ENCODE peak calls at places on chromosomes 3 and 15, in seven cellular contexts. S, K, G, Q, O, J and X are unnamed samples.

GRCh38 chr3:195213639-195214315 is 57.2 kb downstream of the XXYLT1 start:
- DNase-seq in O (no peak), S (no peak), K (no peak), J (no peak), G (peak), Q (no peak), X (peak)

GRCh38 chr15:40957581-40958051 is 4.3 kb downstream of the CHAC1 start:
- DNase-seq in J (no peak), S (no peak), G (no peak), O (no peak), K (peak), Q (no peak), X (peak)

GRCh38 chr15:33720952-33721351 is 247.3 kb upstream of the CHRM5 start:
- DNase-seq in Q (no peak), S (no peak), O (no peak), K (no peak), J (no peak), G (no peak), X (no peak)

GRCh38 chr15:76190767-76191538 is 120.3 kb downstream of the ETFA start:
- DNase-seq in K (peak), G (peak), J (peak), Q (peak), S (peak), O (peak), X (peak)

GRCh38 chr15:89984001-89984400 is 17.1 kb upstream of the ZNF710 start:
- DNase-seq in S (no peak), Q (no peak), K (no peak), O (no peak), G (no peak), J (no peak), X (no peak)

GRCh38 chr3:136193273-136194043 is 2.7 kb downstream of the MSL2 start:
- DNase-seq in S (peak), O (no peak), J (no peak), K (no peak), G (no peak), Q (no peak), X (no peak)

GRCh38 chr3:17605032-17605431 is 137.4 kb downstream of the TBC1D5 start:
- DNase-seq in K (no peak), J (no peak), Q (no peak), O (no peak), G (no peak), S (no peak), X (no peak)

GRCh38 chr15:100429116-100429728 is 87.4 kb upstream of the ADAMTS17 start:
- DNase-seq in Q (no peak), J (no peak), G (no peak), S (no peak), K (no peak), O (no peak), X (no peak)

GRCh38 chr3:161630791-161631190 is 134.2 kb downstream of the OTOL1 start:
- DNase-seq in S (no peak), O (no peak), J (no peak), G (no peak), K (no peak), Q (no peak), X (no peak)

GRCh38 chr3:37324752-37325407 is 150.5 kb upstream of the LRRFIP2 start:
- DNase-seq in Q (no peak), K (no peak), S (no peak), J (no peak), G (no peak), O (no peak), X (no peak)

GRCh38 chr3:50156991-50157493 is 1.9 kb downstream of the SEMA3F start:
- DNase-seq in S (no peak), G (no peak), O (no peak), J (no peak), K (peak), Q (peak), X (no peak)

GRCh38 chr3:49779378-49780079 is 6.8 kb downstream of the IP6K1 start:
- DNase-seq in J (peak), Q (no peak), O (no peak), G (no peak), K (no peak), S (no peak), X (peak)

GRCh38 chr3:180875071-180875698 is 37.3 kb upstream of the FXR1 start:
- DNase-seq in O (no peak), K (no peak), Q (no peak), S (no peak), G (no peak), J (no peak), X (no peak)

GRCh38 chr15:87877114-87877810 is 379.3 kb downstream of the NTRK3 start:
- DNase-seq in S (no peak), O (no peak), J (no peak), Q (peak), G (peak), K (no peak), X (no peak)

GRCh38 chr3:26931891-26932290 is 309.3 kb downstream of the LRRC3B start:
- DNase-seq in J (no peak), O (no peak), Q (no peak), G (no peak), K (no peak), S (no peak), X (no peak)

GRCh38 chr3:10998542-10998941 is 6.0 kb downstream of the SLC6A1 start:
- DNase-seq in O (no peak), Q (no peak), G (no peak), J (no peak), S (peak), K (no peak), X (no peak)

GRCh38 chr3:8499181-8499611 is 2.4 kb upstream of the LMCD1 start:
- DNase-seq in S (no peak), J (no peak), O (peak), K (no peak), Q (no peak), G (no peak), X (no peak)

GRCh38 chr3:38136272-38136806 is 588 bp downstream of the ACAA1 start:
- DNase-seq in G (no peak), S (peak), J (peak), K (peak), Q (peak), O (no peak), X (no peak)

GRCh38 chr3:146814601-146815315 is 209.6 kb upstream of the PLSCR5 start:
- DNase-seq in O (no peak), S (no peak), Q (no peak), J (no peak), G (no peak), K (no peak), X (no peak)

GRCh38 chr15:20340931-20341661 is 200.5 kb downstream of the GOLGA6L6 start:
- DNase-seq in J (peak), O (no peak), K (peak), Q (no peak), S (peak), G (peak), X (peak)

GRCh38 chr3:148714521-148714920 is 16.8 kb downstream of the AGTR1 start:
- DNase-seq in S (no peak), G (no peak), Q (no peak), O (no peak), K (no peak), J (no peak), X (no peak)

GRCh38 chr3:48411041-48411588 is 18.8 kb downstream of the PLXNB1 start:
- DNase-seq in S (no peak), J (peak), G (no peak), Q (no peak), K (no peak), O (no peak), X (peak)

GRCh38 chr3:137121704-137122314 is 164.0 kb downstream of the IL20RB start:
- DNase-seq in S (no peak), K (peak), J (no peak), Q (peak), G (no peak), O (no peak), X (no peak)

GRCh38 chr15:56723787-56724186 is 9.5 kb downstream of the ZNF280D start:
- DNase-seq in Q (no peak), G (no peak), S (no peak), O (no peak), J (no peak), K (no peak), X (no peak)
- TF ChIP-seq POLR2AphosphoS5 in Q (no peak), G (no peak), S (no peak), O (no peak), J (no peak), K (no peak), X (no peak)

GRCh38 chr15:93286456-93286855 is 197.4 kb upstream of the RGMA start:
- DNase-seq in J (peak), G (no peak), O (no peak), S (no peak), K (no peak), Q (no peak), X (no peak)

GRCh38 chr15:93288718-93289117 is 199.7 kb upstream of the RGMA start:
- DNase-seq in K (no peak), S (no peak), G (no peak), O (no peak), J (peak), Q (no peak), X (no peak)

GRCh38 chr15:93291380-93291779 is 202.4 kb upstream of the RGMA start:
- DNase-seq in G (no peak), O (no peak), K (no peak), S (no peak), J (no peak), Q (no peak), X (no peak)

DNA sequence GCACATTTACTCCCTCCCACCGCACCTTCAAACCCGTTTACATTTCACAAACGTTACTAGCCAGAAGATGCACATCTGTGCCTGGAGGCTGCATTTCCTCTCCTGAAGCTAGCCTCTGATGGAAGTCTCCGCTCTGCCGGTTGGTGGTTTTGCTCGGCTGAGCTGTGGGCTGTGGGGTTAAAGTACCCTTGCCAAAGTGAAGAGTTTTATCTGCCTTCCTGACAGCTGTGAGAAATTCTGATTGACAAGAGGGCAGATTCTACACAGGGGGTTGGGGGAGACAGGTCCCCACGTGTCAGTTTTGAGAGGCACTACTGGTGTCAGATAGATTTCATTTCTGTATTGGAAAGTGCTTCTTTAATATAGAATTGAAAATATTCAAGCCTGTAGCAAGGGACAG is 200.9 kb upstream of the RGMA start:
- DNase-seq in K (no peak), O (no peak), S (no peak), Q (no peak), G (no peak), J (no peak), X (peak)
- TF ChIP-seq EP300 in K (no peak), O (no peak), S (no peak), Q (no peak), G (no peak), J (no peak), X (no peak)

DNA sequence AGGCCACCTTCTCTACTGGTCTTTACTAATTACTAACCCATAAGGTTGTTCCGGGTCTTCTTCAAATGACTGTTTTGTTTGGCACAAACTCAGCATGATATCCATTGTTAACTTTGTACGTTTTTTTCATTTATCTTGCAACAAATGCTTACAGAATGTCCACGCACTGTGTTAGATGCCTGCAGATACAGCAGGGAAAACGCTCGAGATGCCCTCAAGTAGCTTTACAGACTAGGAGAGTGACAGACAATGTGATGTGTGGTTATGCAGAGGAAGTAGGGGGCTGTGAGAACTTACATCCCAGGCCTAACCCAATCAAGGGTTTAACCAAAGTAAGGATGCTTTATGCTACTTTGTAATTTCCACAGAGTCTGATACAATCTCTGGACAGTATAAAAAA is 949 bp upstream of the RFC4 start:
- DNase-seq in G (no peak), O (no peak), S (no peak), Q (peak), K (no peak), J (no peak), X (no peak)
- H3K4me3 ChIP-seq in G (peak), O (peak), S (peak), Q (peak), K (peak), J (peak), X (no peak)

GRCh38 chr15:72473670-72474465 is at the start of gene ARIH1:
- DNase-seq in Q (peak), S (peak), K (peak), G (peak), O (peak), J (peak), X (peak)
- TF ChIP-seq POLR2AphosphoS5 in Q (peak), S (peak), K (peak), G (peak), O (peak), J (peak), X (peak)

GRCh38 chr15:44968475-44968874 is 12.0 kb downstream of the TERB2 start:
- DNase-seq in G (no peak), S (no peak), O (no peak), J (no peak), K (no peak), Q (no peak), X (no peak)

DNA sequence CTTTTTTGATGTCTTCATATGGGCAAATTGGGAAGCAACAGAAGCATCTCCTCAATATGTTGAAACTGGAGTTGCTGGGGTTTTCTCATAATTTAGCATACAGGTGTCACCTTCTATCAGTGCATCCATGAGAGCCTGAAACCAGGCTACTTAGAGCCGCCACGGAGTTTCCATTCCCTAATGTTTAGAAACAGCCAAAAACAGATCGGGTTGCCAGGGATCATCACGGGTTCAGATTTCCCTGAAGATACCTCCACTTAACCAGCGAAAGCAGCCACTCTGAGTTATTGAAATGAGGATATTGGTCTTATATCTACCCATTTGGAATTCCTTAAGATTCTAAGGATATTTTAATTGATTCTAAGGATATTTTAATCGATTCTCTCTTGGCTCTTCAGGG is 14.5 kb downstream of the TERB2 start:
- DNase-seq in O (no peak), S (no peak), G (no peak), K (no peak), J (no peak), Q (no peak), X (no peak)
- TF ChIP-seq EP300 in O (no peak), S (no peak), G (no peak), K (no peak), J (no peak), Q (no peak), X (no peak)

DNA sequence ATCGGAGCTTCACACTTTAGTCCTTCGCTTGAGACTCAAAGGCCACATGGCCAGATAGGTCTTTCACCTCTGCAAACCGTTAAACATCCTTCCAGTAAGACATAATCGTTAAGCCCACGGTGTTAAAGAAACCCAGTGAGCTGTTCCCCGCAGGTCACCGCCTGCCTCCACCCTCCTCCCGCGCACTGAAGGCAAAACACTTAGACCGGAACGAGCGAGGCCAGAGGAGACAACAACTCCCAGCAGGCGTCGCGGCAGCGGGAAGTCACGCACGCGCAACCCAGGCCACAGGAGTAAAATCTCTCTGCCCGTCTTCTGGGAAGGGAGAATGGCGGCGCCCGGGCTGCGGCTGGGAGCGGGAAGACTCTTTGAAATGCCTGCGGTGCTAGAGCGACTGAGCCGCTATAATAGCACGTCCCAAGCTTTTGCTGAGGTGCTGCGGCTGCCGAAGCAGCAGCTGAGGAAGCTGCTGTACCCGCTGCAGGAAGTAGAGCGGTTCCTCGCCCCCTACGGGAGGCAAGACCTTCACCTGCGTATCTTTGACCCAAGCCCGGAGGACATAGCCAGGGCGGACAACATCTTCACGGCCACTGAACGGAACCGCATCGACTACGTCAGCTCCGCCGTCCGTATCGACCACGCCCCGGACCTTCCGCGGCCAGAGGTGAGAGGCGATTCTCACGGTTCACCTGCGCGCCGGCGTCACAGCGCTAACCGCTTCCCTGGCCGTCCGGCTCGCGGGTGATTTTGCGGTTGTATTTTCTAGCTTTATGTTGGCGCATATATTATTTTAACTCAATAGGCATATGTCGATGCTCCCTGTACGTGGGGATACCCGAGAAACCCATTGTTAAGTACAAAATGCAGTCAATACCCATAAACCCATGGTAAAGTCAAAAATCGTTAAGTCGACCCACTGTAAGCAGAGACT is at the start of gene GTPBP8:
- DNase-seq in J (peak), K (peak), O (peak), Q (peak), S (peak), G (peak), X (peak)
- H3K4me3 ChIP-seq in J (peak), K (peak), O (peak), Q (peak), S (peak), G (peak), X (peak)

DNA sequence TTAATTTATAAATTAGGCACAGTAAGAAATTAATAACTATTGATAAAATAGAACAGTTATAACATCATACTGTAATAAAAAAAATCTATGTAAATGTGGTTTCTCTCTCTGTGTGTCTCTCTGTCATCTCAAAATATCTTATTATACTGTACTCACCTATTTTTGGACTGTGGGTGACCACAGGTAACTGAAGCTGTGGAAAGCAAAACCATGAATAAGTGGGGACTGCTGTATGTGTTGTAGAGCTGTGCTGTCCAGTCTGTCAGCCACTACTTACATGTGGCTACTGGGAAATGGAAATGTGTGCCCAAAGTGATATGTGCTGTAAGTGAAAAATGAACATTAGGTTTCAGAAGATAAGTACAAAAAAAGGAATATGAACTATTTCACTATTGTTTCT is 145.5 kb downstream of the CNTN4 start:
- DNase-seq in Q (no peak), S (no peak), O (no peak), K (no peak), G (no peak), J (no peak), X (no peak)
- TF ChIP-seq POLR2AphosphoS5 in Q (no peak), S (no peak), O (no peak), K (no peak), G (no peak), J (no peak), X (no peak)

GRCh38 chr15:77859491-77860060 is 217.9 kb downstream of the TBC1D2B start:
- DNase-seq in Q (peak), G (no peak), J (peak), K (peak), O (no peak), S (no peak), X (peak)

GRCh38 chr15:77857419-77857818 is 220.1 kb downstream of the TBC1D2B start:
- DNase-seq in G (no peak), Q (no peak), S (no peak), O (no peak), K (no peak), J (peak), X (peak)

GRCh38 chr15:77855871-77856270 is 221.6 kb downstream of the TBC1D2B start:
- DNase-seq in O (no peak), S (no peak), Q (no peak), G (no peak), K (no peak), J (no peak), X (peak)

GRCh38 chr15:77858677-77859490 is 218.6 kb downstream of the TBC1D2B start:
- DNase-seq in K (no peak), S (no peak), O (no peak), Q (no peak), G (no peak), J (peak), X (peak)

DNA sequence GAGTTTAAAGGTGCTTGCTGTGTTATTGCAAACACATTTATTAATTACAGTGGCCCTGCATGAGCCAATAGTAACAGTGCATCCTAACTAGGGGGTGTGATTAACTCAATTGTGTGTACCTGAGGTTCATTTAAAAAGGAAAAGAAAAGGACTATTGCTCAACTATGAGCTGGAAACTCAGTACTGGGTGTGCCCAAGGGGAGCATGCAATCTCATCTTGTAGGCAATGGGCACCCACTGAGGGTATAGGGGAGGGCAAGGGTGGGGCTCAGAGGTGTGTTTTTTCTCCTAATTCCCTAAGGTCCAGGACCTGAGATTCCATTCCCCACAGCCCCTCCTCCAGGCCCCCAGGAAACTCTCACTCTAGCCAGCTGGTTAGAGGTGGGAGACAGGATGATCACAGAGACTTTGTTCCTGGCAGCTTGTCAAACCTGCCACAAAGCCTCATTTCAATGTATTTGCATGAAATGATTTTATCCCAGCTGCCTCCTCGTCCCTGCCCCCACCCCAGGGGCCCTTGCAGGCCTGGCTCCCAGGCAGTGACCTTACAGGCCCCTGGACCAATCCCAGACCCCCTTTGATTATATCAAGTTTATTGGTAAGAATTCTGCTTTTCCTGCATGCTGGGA is 220.7 kb downstream of the TBC1D2B start:
- DNase-seq in O (no peak), G (no peak), Q (no peak), J (no peak), S (no peak), K (no peak), X (peak)
- TF ChIP-seq EP300 in O (no peak), G (no peak), Q (no peak), J (no peak), S (no peak), K (no peak), X (no peak)